ENCODE peak calls at places on chromosomes 1 and 21, in six cellular contexts. One of them, this sample, is unnamed.

GRCh38 chr1:90512441-90512840 is 204.7 kb downstream of the BARHL2 start:
- DNase-seq in hepatocyte: no peak
- DNase-seq in NB4: no peak
- DNase-seq in breast epithelium: no peak
- DNase-seq in colonic mucosa: no peak
- DNase-seq in heart right ventricle: no peak
- DNase-seq in this sample: no peak

GRCh38 chr1:167088746-167089417 is 1.3 kb downstream of the GPA33 start:
- DNase-seq in colonic mucosa: no peak
- DNase-seq in heart right ventricle: no peak
- DNase-seq in NB4: no peak
- DNase-seq in breast epithelium: no peak
- DNase-seq in hepatocyte: no peak
- DNase-seq in this sample: no peak

GRCh38 chr1:109579044-109579443 is 30.6 kb downstream of the GNAI3 start:
- DNase-seq in NB4: no peak
- DNase-seq in hepatocyte: no peak
- DNase-seq in colonic mucosa: no peak
- DNase-seq in breast epithelium: no peak
- DNase-seq in heart right ventricle: no peak
- DNase-seq in this sample: no peak

GRCh38 chr1:229757226-229757625 is 131.2 kb downstream of the URB2 start:
- DNase-seq in breast epithelium: no peak
- DNase-seq in heart right ventricle: no peak
- DNase-seq in colonic mucosa: no peak
- DNase-seq in hepatocyte: no peak
- DNase-seq in NB4: no peak
- DNase-seq in this sample: no peak

GRCh38 chr1:17594026-17594425 is 54.5 kb downstream of the ARHGEF10L start:
- DNase-seq in colonic mucosa: no peak
- DNase-seq in hepatocyte: no peak
- DNase-seq in NB4: no peak
- DNase-seq in heart right ventricle: no peak
- DNase-seq in breast epithelium: no peak
- DNase-seq in this sample: no peak

GRCh38 chr1:151501474-151501873 is 9.7 kb upstream of the CGN start:
- DNase-seq in NB4: no peak
- DNase-seq in heart right ventricle: no peak
- DNase-seq in colonic mucosa: no peak
- DNase-seq in hepatocyte: peak
- DNase-seq in breast epithelium: no peak
- DNase-seq in this sample: no peak

GRCh38 chr1:167345386-167345733 is 124.7 kb downstream of the POU2F1 start:
- DNase-seq in colonic mucosa: no peak
- DNase-seq in breast epithelium: no peak
- DNase-seq in NB4: no peak
- DNase-seq in heart right ventricle: no peak
- DNase-seq in hepatocyte: no peak
- DNase-seq in this sample: peak

GRCh38 chr1:153465728-153466625 is 5.5 kb upstream of the S100A7 start:
- DNase-seq in breast epithelium: no peak
- DNase-seq in heart right ventricle: peak
- DNase-seq in NB4: peak
- DNase-seq in colonic mucosa: peak
- DNase-seq in hepatocyte: peak
- DNase-seq in this sample: peak

GRCh38 chr1:204001166-204001901 is 71.6 kb upstream of the SOX13 start:
- DNase-seq in colonic mucosa: no peak
- DNase-seq in hepatocyte: no peak
- DNase-seq in heart right ventricle: no peak
- DNase-seq in breast epithelium: no peak
- DNase-seq in NB4: no peak
- DNase-seq in this sample: no peak

GRCh38 chr1:7459915-7460314 is 311.2 kb upstream of the VAMP3 start:
- DNase-seq in hepatocyte: no peak
- DNase-seq in breast epithelium: no peak
- DNase-seq in NB4: no peak
- DNase-seq in heart right ventricle: no peak
- DNase-seq in colonic mucosa: no peak
- DNase-seq in this sample: no peak

GRCh38 chr1:107704911-107705310 is 260.1 kb downstream of the VAV3 start:
- DNase-seq in hepatocyte: no peak
- DNase-seq in heart right ventricle: no peak
- DNase-seq in colonic mucosa: no peak
- DNase-seq in NB4: no peak
- DNase-seq in breast epithelium: no peak
- DNase-seq in this sample: peak

GRCh38 chr1:25706146-25707089 is 89.8 kb downstream of the MAN1C1 start:
- DNase-seq in colonic mucosa: no peak
- DNase-seq in heart right ventricle: no peak
- DNase-seq in breast epithelium: no peak
- DNase-seq in hepatocyte: no peak
- DNase-seq in NB4: no peak
- DNase-seq in this sample: no peak

GRCh38 chr1:108043712-108044111 is 78.7 kb upstream of the VAV3 start:
- DNase-seq in hepatocyte: no peak
- DNase-seq in colonic mucosa: no peak
- DNase-seq in NB4: peak
- DNase-seq in heart right ventricle: no peak
- DNase-seq in breast epithelium: no peak
- DNase-seq in this sample: no peak

GRCh38 chr21:18030248-18030647 is 211.1 kb upstream of the C21orf91 start:
- DNase-seq in heart right ventricle: no peak
- DNase-seq in NB4: peak
- DNase-seq in hepatocyte: no peak
- DNase-seq in colonic mucosa: no peak
- DNase-seq in breast epithelium: no peak
- DNase-seq in this sample: no peak

GRCh38 chr21:24147674-24148073 is 1459.6 kb downstream of the MRPL39 start:
- DNase-seq in breast epithelium: no peak
- DNase-seq in heart right ventricle: no peak
- DNase-seq in NB4: no peak
- DNase-seq in hepatocyte: no peak
- DNase-seq in colonic mucosa: no peak
- DNase-seq in this sample: no peak

GRCh38 chr1:11012260-11013159 is at the start of gene TARDBP:
- DNase-seq in breast epithelium: peak
- DNase-seq in heart right ventricle: peak
- DNase-seq in hepatocyte: peak
- DNase-seq in colonic mucosa: peak
- DNase-seq in NB4: peak
- DNase-seq in this sample: peak

GRCh38 chr1:104801344-104801743 is 1051.6 kb downstream of the AMY1C start:
- DNase-seq in heart right ventricle: no peak
- DNase-seq in hepatocyte: no peak
- DNase-seq in colonic mucosa: no peak
- DNase-seq in breast epithelium: no peak
- DNase-seq in NB4: no peak
- DNase-seq in this sample: no peak

DNA sequence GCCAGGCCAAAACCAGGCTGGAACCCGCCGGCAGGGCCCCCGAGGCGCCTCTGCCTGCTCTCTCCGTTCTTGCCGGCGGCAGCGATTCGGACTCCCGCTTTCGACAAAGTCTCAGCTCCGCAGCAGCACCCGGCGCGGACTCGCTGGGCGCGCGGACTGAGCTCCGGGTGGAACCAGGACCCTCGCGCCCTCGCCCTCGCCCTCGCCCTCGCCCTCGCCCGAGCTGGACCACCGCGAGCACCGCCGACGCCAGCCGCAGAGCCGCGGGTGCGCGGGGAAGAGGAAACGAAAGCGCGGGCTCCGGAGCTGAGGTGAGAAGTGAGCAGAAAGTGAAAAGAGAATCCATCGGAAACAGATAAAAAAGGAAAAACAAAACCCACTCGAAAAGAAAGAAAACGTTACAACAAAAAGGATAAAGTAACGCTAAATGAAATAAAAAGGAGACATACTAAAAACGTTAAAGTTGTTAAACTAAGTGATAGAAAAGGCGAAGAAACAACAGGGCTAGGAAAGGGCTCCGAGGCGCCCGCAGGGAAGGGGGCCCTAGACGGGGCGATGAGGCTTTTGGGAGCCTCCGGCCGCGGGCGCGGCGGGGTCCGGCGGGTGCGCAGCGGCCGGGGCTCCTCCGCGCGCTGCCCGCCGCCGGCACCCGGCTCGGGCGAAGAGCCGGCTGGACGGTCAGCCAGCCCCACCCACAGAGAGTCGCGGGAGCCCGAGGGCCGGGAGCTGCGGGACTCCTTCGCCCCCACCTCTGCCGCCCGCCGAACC is 64.8 kb downstream of the MEF2D start:
- DNase-seq in colonic mucosa: no peak
- DNase-seq in hepatocyte: no peak
- DNase-seq in heart right ventricle: no peak
- DNase-seq in breast epithelium: no peak
- DNase-seq in NB4: no peak
- DNase-seq in this sample: no peak
- H3K4me3 ChIP-seq in colonic mucosa: peak
- H3K4me3 ChIP-seq in hepatocyte: peak
- H3K4me3 ChIP-seq in heart right ventricle: peak
- H3K4me3 ChIP-seq in breast epithelium: peak
- H3K4me3 ChIP-seq in NB4: no peak
- H3K4me3 ChIP-seq in this sample: peak

DNA sequence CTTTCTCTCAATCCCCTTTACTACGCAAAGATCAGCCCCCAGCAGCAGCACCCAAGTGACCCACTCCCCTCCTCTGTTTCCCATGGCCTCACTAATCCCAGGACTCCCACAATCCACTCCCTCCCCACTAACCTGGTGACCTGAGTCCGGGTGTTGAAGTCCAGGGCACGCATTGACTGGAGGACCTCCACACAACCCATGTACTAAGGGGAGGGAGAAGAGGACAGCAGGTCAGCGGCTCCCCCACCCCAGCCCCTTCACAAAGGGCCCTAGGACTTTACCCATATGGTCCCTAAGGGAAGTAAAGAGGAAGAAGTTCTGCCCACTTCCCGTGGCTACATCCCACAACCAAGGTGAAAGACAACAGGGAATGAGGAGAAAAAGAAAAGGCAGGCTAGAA is 1.3 kb downstream of the SHC1 start:
- DNase-seq in breast epithelium: no peak
- DNase-seq in hepatocyte: no peak
- DNase-seq in colonic mucosa: no peak
- DNase-seq in heart right ventricle: no peak
- DNase-seq in NB4: no peak
- DNase-seq in this sample: no peak
- H3K4me3 ChIP-seq in breast epithelium: peak
- H3K4me3 ChIP-seq in hepatocyte: peak
- H3K4me3 ChIP-seq in colonic mucosa: no peak
- H3K4me3 ChIP-seq in heart right ventricle: peak
- H3K4me3 ChIP-seq in NB4: no peak
- H3K4me3 ChIP-seq in this sample: peak

DNA sequence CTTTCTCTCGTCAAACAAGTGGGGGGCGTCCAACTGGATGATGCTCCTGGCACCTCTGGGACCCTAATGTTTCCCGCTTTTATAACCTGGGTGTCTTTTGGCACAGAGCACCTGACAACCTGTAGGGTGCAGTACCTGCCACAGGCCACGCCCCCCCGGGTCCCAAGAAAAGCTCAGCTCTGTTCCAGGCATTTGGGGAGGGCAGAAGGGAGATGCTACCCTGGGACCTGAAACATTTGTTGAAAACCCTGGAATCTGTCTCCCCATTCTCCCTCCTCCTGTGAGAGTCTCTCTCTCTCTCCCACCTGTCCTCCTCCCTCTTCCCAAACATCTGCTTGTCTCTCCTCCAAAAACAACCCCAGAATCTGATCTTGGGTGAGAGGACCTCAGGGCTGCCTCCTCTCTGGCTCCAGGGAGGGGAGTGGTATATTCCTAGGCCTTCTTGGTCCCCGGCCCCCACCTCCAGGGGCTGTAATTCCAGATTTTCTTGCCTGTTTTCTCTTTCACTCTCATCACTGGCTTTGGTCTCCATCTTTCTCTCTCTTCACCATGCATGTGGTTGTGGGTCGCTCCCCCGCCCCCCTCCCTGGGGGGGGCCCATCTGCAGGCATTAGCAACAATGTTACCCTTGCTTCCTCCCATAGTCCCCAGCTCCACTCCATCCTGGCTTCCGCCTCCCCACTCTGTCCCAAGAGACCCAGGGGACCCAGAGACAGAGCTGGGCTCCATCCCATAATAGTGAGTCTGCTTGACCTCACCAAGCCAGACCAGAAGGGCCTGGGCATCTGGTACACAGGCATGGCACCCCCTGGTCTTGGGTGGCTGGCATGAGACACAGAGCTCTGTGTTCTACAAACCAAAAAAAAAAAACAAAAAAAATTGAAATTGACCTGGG is 4.1 kb downstream of the AHDC1 start:
- DNase-seq in hepatocyte: peak
- DNase-seq in NB4: peak
- DNase-seq in heart right ventricle: no peak
- DNase-seq in colonic mucosa: no peak
- DNase-seq in breast epithelium: no peak
- DNase-seq in this sample: no peak
- H3K4me3 ChIP-seq in hepatocyte: no peak
- H3K4me3 ChIP-seq in NB4: peak
- H3K4me3 ChIP-seq in heart right ventricle: no peak
- H3K4me3 ChIP-seq in colonic mucosa: no peak
- H3K4me3 ChIP-seq in breast epithelium: peak
- H3K4me3 ChIP-seq in this sample: no peak

GRCh38 chr1:27402349-27402754 is 9.9 kb downstream of the GPR3 start:
- DNase-seq in heart right ventricle: peak
- DNase-seq in breast epithelium: peak
- DNase-seq in hepatocyte: peak
- DNase-seq in NB4: peak
- DNase-seq in colonic mucosa: peak
- DNase-seq in this sample: peak

GRCh38 chr1:27405074-27405473 is 12.7 kb downstream of the GPR3 start:
- DNase-seq in hepatocyte: no peak
- DNase-seq in breast epithelium: peak
- DNase-seq in heart right ventricle: peak
- DNase-seq in NB4: no peak
- DNase-seq in colonic mucosa: no peak
- DNase-seq in this sample: peak

GRCh38 chr1:27403065-27403726 is 10.8 kb downstream of the GPR3 start:
- DNase-seq in colonic mucosa: peak
- DNase-seq in heart right ventricle: peak
- DNase-seq in breast epithelium: no peak
- DNase-seq in NB4: peak
- DNase-seq in hepatocyte: peak
- DNase-seq in this sample: peak

GRCh38 chr1:27406354-27406665 is 13.9 kb downstream of the GPR3 start:
- DNase-seq in NB4: no peak
- DNase-seq in hepatocyte: no peak
- DNase-seq in breast epithelium: peak
- DNase-seq in colonic mucosa: no peak
- DNase-seq in heart right ventricle: no peak
- DNase-seq in this sample: no peak

GRCh38 chr1:27403931-27404330 is 11.5 kb downstream of the GPR3 start:
- DNase-seq in heart right ventricle: no peak
- DNase-seq in hepatocyte: no peak
- DNase-seq in colonic mucosa: no peak
- DNase-seq in NB4: no peak
- DNase-seq in breast epithelium: no peak
- DNase-seq in this sample: no peak
- H3K4me3 ChIP-seq in heart right ventricle: no peak
- H3K4me3 ChIP-seq in hepatocyte: no peak
- H3K4me3 ChIP-seq in colonic mucosa: no peak
- H3K4me3 ChIP-seq in NB4: peak
- H3K4me3 ChIP-seq in breast epithelium: no peak
- H3K4me3 ChIP-seq in this sample: no peak

GRCh38 chr1:110672753-110673108 is 2.0 kb downstream of the KCNA3 start:
- DNase-seq in NB4: no peak
- DNase-seq in heart right ventricle: no peak
- DNase-seq in hepatocyte: no peak
- DNase-seq in colonic mucosa: no peak
- DNase-seq in breast epithelium: no peak
- DNase-seq in this sample: no peak
- H3K4me3 ChIP-seq in NB4: no peak
- H3K4me3 ChIP-seq in heart right ventricle: peak
- H3K4me3 ChIP-seq in hepatocyte: no peak
- H3K4me3 ChIP-seq in colonic mucosa: peak
- H3K4me3 ChIP-seq in breast epithelium: peak
- H3K4me3 ChIP-seq in this sample: no peak

This sample was measured in choroid plexus epithelial cell.